ENCODE peak calls at places on chromosomes 16 and 17, in seven cellular contexts. One of them, this sample, is unnamed.

GRCh38 chr16:86988920-86989715 is 328.1 kb downstream of the C16orf95 start:
- DNase-seq in cardiac fibroblast: no peak
- DNase-seq in AG08395: no peak
- DNase-seq in M059J: peak
- DNase-seq in stimulated activated CD4-positive, alpha-beta T cell treated with anti-CD3 and anti-CD28 coated beads, Interleukin-1b, Interleukin-23, amount 100 ng/mL, for 4 hours: no peak
- DNase-seq in HEK293T: no peak
- DNase-seq in mucosa of gallbladder: no peak
- DNase-seq in this sample: no peak

GRCh38 chr16:89452925-89453324 is 37.4 kb downstream of the ANKRD11 start:
- DNase-seq in AG08395: no peak
- DNase-seq in cardiac fibroblast: no peak
- DNase-seq in mucosa of gallbladder: no peak
- DNase-seq in HEK293T: no peak
- DNase-seq in stimulated activated CD4-positive, alpha-beta T cell treated with anti-CD3 and anti-CD28 coated beads, Interleukin-1b, Interleukin-23, amount 100 ng/mL, for 4 hours: no peak
- DNase-seq in M059J: no peak
- DNase-seq in this sample: no peak

GRCh38 chr16:86805210-86805609 is 226.9 kb downstream of the FOXL1 start:
- DNase-seq in HEK293T: no peak
- DNase-seq in mucosa of gallbladder: no peak
- DNase-seq in M059J: no peak
- DNase-seq in AG08395: no peak
- DNase-seq in stimulated activated CD4-positive, alpha-beta T cell treated with anti-CD3 and anti-CD28 coated beads, Interleukin-1b, Interleukin-23, amount 100 ng/mL, for 4 hours: no peak
- DNase-seq in cardiac fibroblast: no peak
- DNase-seq in this sample: no peak

GRCh38 chr17:17300624-17301568 is 2.3 kb upstream of the NT5M start:
- DNase-seq in AG08395: peak
- DNase-seq in M059J: peak
- DNase-seq in mucosa of gallbladder: no peak
- DNase-seq in HEK293T: peak
- DNase-seq in cardiac fibroblast: peak
- DNase-seq in stimulated activated CD4-positive, alpha-beta T cell treated with anti-CD3 and anti-CD28 coated beads, Interleukin-1b, Interleukin-23, amount 100 ng/mL, for 4 hours: peak
- DNase-seq in this sample: peak

GRCh38 chr17:44568311-44568710 is 11.0 kb downstream of the FZD2 start:
- DNase-seq in HEK293T: no peak
- DNase-seq in stimulated activated CD4-positive, alpha-beta T cell treated with anti-CD3 and anti-CD28 coated beads, Interleukin-1b, Interleukin-23, amount 100 ng/mL, for 4 hours: no peak
- DNase-seq in mucosa of gallbladder: no peak
- DNase-seq in cardiac fibroblast: no peak
- DNase-seq in M059J: no peak
- DNase-seq in AG08395: no peak
- DNase-seq in this sample: no peak

GRCh38 chr17:74361613-74362391 is at the start of gene BTBD17:
- DNase-seq in AG08395: peak
- DNase-seq in M059J: peak
- DNase-seq in HEK293T: peak
- DNase-seq in mucosa of gallbladder: no peak
- DNase-seq in stimulated activated CD4-positive, alpha-beta T cell treated with anti-CD3 and anti-CD28 coated beads, Interleukin-1b, Interleukin-23, amount 100 ng/mL, for 4 hours: no peak
- DNase-seq in cardiac fibroblast: peak
- DNase-seq in this sample: peak

GRCh38 chr16:75497558-75497957 is 2.3 kb upstream of the CHST6 start:
- DNase-seq in M059J: peak
- DNase-seq in mucosa of gallbladder: no peak
- DNase-seq in stimulated activated CD4-positive, alpha-beta T cell treated with anti-CD3 and anti-CD28 coated beads, Interleukin-1b, Interleukin-23, amount 100 ng/mL, for 4 hours: no peak
- DNase-seq in AG08395: no peak
- DNase-seq in cardiac fibroblast: no peak
- DNase-seq in HEK293T: no peak
- DNase-seq in this sample: no peak

GRCh38 chr16:47461598-47462266 is 601 bp downstream of the PHKB start:
- DNase-seq in M059J: peak
- DNase-seq in cardiac fibroblast: peak
- DNase-seq in stimulated activated CD4-positive, alpha-beta T cell treated with anti-CD3 and anti-CD28 coated beads, Interleukin-1b, Interleukin-23, amount 100 ng/mL, for 4 hours: no peak
- DNase-seq in HEK293T: peak
- DNase-seq in mucosa of gallbladder: no peak
- DNase-seq in AG08395: peak
- DNase-seq in this sample: peak

GRCh38 chr16:72876221-72876620 is 171.7 kb downstream of the ZFHX3 start:
- DNase-seq in cardiac fibroblast: peak
- DNase-seq in HEK293T: no peak
- DNase-seq in M059J: peak
- DNase-seq in stimulated activated CD4-positive, alpha-beta T cell treated with anti-CD3 and anti-CD28 coated beads, Interleukin-1b, Interleukin-23, amount 100 ng/mL, for 4 hours: no peak
- DNase-seq in mucosa of gallbladder: peak
- DNase-seq in AG08395: peak
- DNase-seq in this sample: no peak

GRCh38 chr16:27475561-27475960 is 73.6 kb downstream of the IL21R start:
- DNase-seq in HEK293T: no peak
- DNase-seq in M059J: peak
- DNase-seq in AG08395: peak
- DNase-seq in cardiac fibroblast: peak
- DNase-seq in stimulated activated CD4-positive, alpha-beta T cell treated with anti-CD3 and anti-CD28 coated beads, Interleukin-1b, Interleukin-23, amount 100 ng/mL, for 4 hours: no peak
- DNase-seq in mucosa of gallbladder: no peak
- DNase-seq in this sample: peak

GRCh38 chr16:87206646-87207451 is 110.3 kb downstream of the C16orf95 start:
- DNase-seq in stimulated activated CD4-positive, alpha-beta T cell treated with anti-CD3 and anti-CD28 coated beads, Interleukin-1b, Interleukin-23, amount 100 ng/mL, for 4 hours: no peak
- DNase-seq in M059J: peak
- DNase-seq in HEK293T: no peak
- DNase-seq in AG08395: no peak
- DNase-seq in cardiac fibroblast: peak
- DNase-seq in mucosa of gallbladder: no peak
- DNase-seq in this sample: no peak

GRCh38 chr17:4584125-4584834 is at the start of gene SMTNL2:
- DNase-seq in M059J: no peak
- DNase-seq in HEK293T: peak
- DNase-seq in mucosa of gallbladder: no peak
- DNase-seq in stimulated activated CD4-positive, alpha-beta T cell treated with anti-CD3 and anti-CD28 coated beads, Interleukin-1b, Interleukin-23, amount 100 ng/mL, for 4 hours: peak
- DNase-seq in cardiac fibroblast: no peak
- DNase-seq in AG08395: no peak
- DNase-seq in this sample: peak

GRCh38 chr16:51084074-51084928 is 66.8 kb downstream of the SALL1 start:
- DNase-seq in mucosa of gallbladder: no peak
- DNase-seq in stimulated activated CD4-positive, alpha-beta T cell treated with anti-CD3 and anti-CD28 coated beads, Interleukin-1b, Interleukin-23, amount 100 ng/mL, for 4 hours: no peak
- DNase-seq in cardiac fibroblast: peak
- DNase-seq in HEK293T: no peak
- DNase-seq in AG08395: peak
- DNase-seq in M059J: peak
- DNase-seq in this sample: peak